ENCODE peak calls at places on chromosomes 13 and 19, in four cellular contexts. One of them, this sample, is unnamed. For H3K4me1, the result is how much of the 10 kb centered on the place peaks cover.

GRCh38 chr19:40225440-40226305 is 816 bp downstream of the CCNP start:
- DNase-seq in OCI-LY7: no peak
- DNase-seq in left ventricle myocardium inferior: no peak
- DNase-seq in fibroblast of lung: no peak
- DNase-seq in this sample: no peak

GRCh38 chr13:96460571-96460970 is 370.7 kb downstream of the HS6ST3 start:
- DNase-seq in OCI-LY7: no peak
- DNase-seq in left ventricle myocardium inferior: no peak
- DNase-seq in fibroblast of lung: no peak
- DNase-seq in this sample: no peak

GRCh38 chr19:4164262-4164661 is 10.8 kb downstream of the CREB3L3 start:
- DNase-seq in OCI-LY7: no peak
- DNase-seq in left ventricle myocardium inferior: no peak
- DNase-seq in fibroblast of lung: no peak
- DNase-seq in this sample: no peak

GRCh38 chr19:11456659-11457058 is 21.2 kb downstream of the PRKCSH start:
- DNase-seq in OCI-LY7: no peak
- DNase-seq in left ventricle myocardium inferior: no peak
- DNase-seq in fibroblast of lung: no peak
- DNase-seq in this sample: no peak

GRCh38 chr19:16804176-16804575 is 25.0 kb upstream of the SIN3B start:
- DNase-seq in OCI-LY7: no peak
- DNase-seq in left ventricle myocardium inferior: no peak
- DNase-seq in fibroblast of lung: no peak
- DNase-seq in this sample: no peak

GRCh38 chr19:49851456-49852259 is 699 bp downstream of the PTOV1 start:
- DNase-seq in OCI-LY7: peak
- DNase-seq in left ventricle myocardium inferior: no peak
- DNase-seq in fibroblast of lung: peak
- DNase-seq in this sample: peak

GRCh38 chr19:2722541-2723344 is 1.6 kb upstream of the DIRAS1 start:
- DNase-seq in OCI-LY7: no peak
- DNase-seq in left ventricle myocardium inferior: peak
- DNase-seq in fibroblast of lung: peak
- DNase-seq in this sample: peak

GRCh38 chr13:84917252-84917878 is 881.9 kb downstream of the SLITRK6 start:
- DNase-seq in OCI-LY7: peak
- DNase-seq in left ventricle myocardium inferior: no peak
- DNase-seq in fibroblast of lung: peak
- DNase-seq in this sample: no peak

GRCh38 chr19:49106648-49107135 is 7.5 kb upstream of the LIN7B start:
- DNase-seq in OCI-LY7: peak
- DNase-seq in left ventricle myocardium inferior: peak
- DNase-seq in fibroblast of lung: peak
- DNase-seq in this sample: peak

GRCh38 chr19:1116726-1117581 is 13.2 kb downstream of the GPX4 start:
- DNase-seq in OCI-LY7: no peak
- DNase-seq in left ventricle myocardium inferior: no peak
- DNase-seq in fibroblast of lung: no peak
- DNase-seq in this sample: peak

GRCh38 chr19:39542198-39542597 is 2.2 kb upstream of the EID2 start:
- DNase-seq in OCI-LY7: peak
- DNase-seq in left ventricle myocardium inferior: no peak
- DNase-seq in fibroblast of lung: no peak
- DNase-seq in this sample: no peak

GRCh38 chr13:44932850-44933251 is 56.4 kb downstream of the NUFIP1 start:
- DNase-seq in OCI-LY7: no peak
- DNase-seq in left ventricle myocardium inferior: no peak
- DNase-seq in fibroblast of lung: peak
- DNase-seq in this sample: no peak

GRCh38 chr13:72218966-72219365 is 352.0 kb upstream of the DACH1 start:
- DNase-seq in OCI-LY7: no peak
- DNase-seq in left ventricle myocardium inferior: no peak
- DNase-seq in fibroblast of lung: no peak
- DNase-seq in this sample: no peak

GRCh38 chr13:104773775-104774174 is 1707.6 kb upstream of the SLC10A2 start:
- DNase-seq in OCI-LY7: peak
- DNase-seq in left ventricle myocardium inferior: no peak
- DNase-seq in fibroblast of lung: peak
- DNase-seq in this sample: no peak

GRCh38 chr19:52963229-52963760 is 614 bp upstream of the ZNF816 start:
- DNase-seq in OCI-LY7: no peak
- DNase-seq in left ventricle myocardium inferior: peak
- DNase-seq in fibroblast of lung: no peak
- DNase-seq in this sample: peak

GRCh38 chr13:82833928-82834327 is 1048.3 kb downstream of the SLITRK1 start:
- DNase-seq in OCI-LY7: no peak
- DNase-seq in left ventricle myocardium inferior: no peak
- DNase-seq in fibroblast of lung: peak
- DNase-seq in this sample: no peak

GRCh38 chr13:19155321-19155861 is 26.2 kb downstream of the TUBA3C start:
- DNase-seq in OCI-LY7: no peak
- DNase-seq in left ventricle myocardium inferior: no peak
- DNase-seq in fibroblast of lung: no peak
- DNase-seq in this sample: no peak

GRCh38 chr19:19538767-19539166 is 702 bp downstream of the CILP2 start:
- DNase-seq in OCI-LY7: no peak
- DNase-seq in left ventricle myocardium inferior: no peak
- DNase-seq in fibroblast of lung: no peak
- DNase-seq in this sample: no peak

GRCh38 chr13:113777311-113778260 is 18.6 kb downstream of the TMEM255B start:
- DNase-seq in OCI-LY7: no peak
- DNase-seq in left ventricle myocardium inferior: no peak
- DNase-seq in fibroblast of lung: peak
- DNase-seq in this sample: no peak

GRCh38 chr13:112072531-112073244 is 5.7 kb downstream of the SOX1 start:
- DNase-seq in OCI-LY7: no peak
- DNase-seq in left ventricle myocardium inferior: no peak
- DNase-seq in fibroblast of lung: peak
- DNase-seq in this sample: peak

GRCh38 chr13:39317284-39317683 is 279.0 kb downstream of the NHLRC3 start:
- DNase-seq in OCI-LY7: no peak
- DNase-seq in left ventricle myocardium inferior: peak
- DNase-seq in fibroblast of lung: peak
- DNase-seq in this sample: no peak

GRCh38 chr19:38653028-38653571 is 5.7 kb downstream of the ACTN4 start:
- DNase-seq in OCI-LY7: no peak
- DNase-seq in left ventricle myocardium inferior: no peak
- DNase-seq in fibroblast of lung: peak
- DNase-seq in this sample: no peak

GRCh38 chr13:77555246-77555645 is 19.7 kb downstream of the SCEL start:
- DNase-seq in OCI-LY7: no peak
- DNase-seq in left ventricle myocardium inferior: no peak
- DNase-seq in fibroblast of lung: no peak
- DNase-seq in this sample: no peak

GRCh38 chr19:29524912-29525870 is 603 bp upstream of the VSTM2B start:
- DNase-seq in OCI-LY7: no peak
- DNase-seq in left ventricle myocardium inferior: peak
- DNase-seq in fibroblast of lung: no peak
- DNase-seq in this sample: no peak

GRCh38 chr19:19159534-19159933 is 10.5 kb downstream of the MEF2B start:
- DNase-seq in OCI-LY7: no peak
- DNase-seq in left ventricle myocardium inferior: no peak
- DNase-seq in fibroblast of lung: no peak
- DNase-seq in this sample: no peak

GRCh38 chr19:12838182-12838890 is at the start of gene MAST1:
- DNase-seq in OCI-LY7: peak
- DNase-seq in left ventricle myocardium inferior: no peak
- DNase-seq in fibroblast of lung: no peak
- DNase-seq in this sample: no peak

GRCh38 chr19:4121815-4122214 is 2.1 kb downstream of the MAP2K2 start:
- DNase-seq in OCI-LY7: no peak
- DNase-seq in left ventricle myocardium inferior: no peak
- DNase-seq in fibroblast of lung: no peak
- DNase-seq in this sample: no peak

GRCh38 chr19:3606174-3606689 is 443 bp downstream of the TBXA2R start:
- DNase-seq in OCI-LY7: no peak
- DNase-seq in left ventricle myocardium inferior: no peak
- DNase-seq in fibroblast of lung: no peak
- DNase-seq in this sample: peak

GRCh38 chr19:49338691-49339363 is 3.6 kb downstream of the CD37 start:
- DNase-seq in OCI-LY7: peak
- DNase-seq in left ventricle myocardium inferior: peak
- DNase-seq in fibroblast of lung: peak
- DNase-seq in this sample: peak

GRCh38 chr13:45779901-45780300 is 71.7 kb downstream of the SIAH3 start:
- DNase-seq in OCI-LY7: no peak
- DNase-seq in left ventricle myocardium inferior: no peak
- DNase-seq in fibroblast of lung: no peak
- DNase-seq in this sample: no peak

GRCh38 chr19:55443045-55443823 is at the start of gene SHISA7:
- DNase-seq in OCI-LY7: no peak
- DNase-seq in left ventricle myocardium inferior: no peak
- DNase-seq in fibroblast of lung: no peak
- DNase-seq in this sample: no peak

GRCh38 chr13:98986226-98986846 is 8.5 kb upstream of the DOCK9 start:
- DNase-seq in OCI-LY7: no peak
- DNase-seq in left ventricle myocardium inferior: no peak
- DNase-seq in fibroblast of lung: no peak
- DNase-seq in this sample: no peak

GRCh38 chr19:48368942-48369341 is 4.8 kb downstream of the SYNGR4 start:
- DNase-seq in OCI-LY7: no peak
- DNase-seq in left ventricle myocardium inferior: no peak
- DNase-seq in fibroblast of lung: no peak
- DNase-seq in this sample: no peak

GRCh38 chr13:73158851-73159250 is 100.0 kb downstream of the KLF5 start:
- DNase-seq in OCI-LY7: no peak
- DNase-seq in left ventricle myocardium inferior: no peak
- DNase-seq in fibroblast of lung: peak
- DNase-seq in this sample: no peak

GRCh38 chr13:81676008-81676407 is 1335.1 kb upstream of the SPRY2 start:
- DNase-seq in OCI-LY7: no peak
- DNase-seq in left ventricle myocardium inferior: no peak
- DNase-seq in fibroblast of lung: no peak
- DNase-seq in this sample: no peak
- H3K4me1 ChIP-seq in OCI-LY7: under half
- H3K4me1 ChIP-seq in left ventricle myocardium inferior: under half
- H3K4me1 ChIP-seq in fibroblast of lung: under half
- H3K4me1 ChIP-seq in this sample: under half

DNA sequence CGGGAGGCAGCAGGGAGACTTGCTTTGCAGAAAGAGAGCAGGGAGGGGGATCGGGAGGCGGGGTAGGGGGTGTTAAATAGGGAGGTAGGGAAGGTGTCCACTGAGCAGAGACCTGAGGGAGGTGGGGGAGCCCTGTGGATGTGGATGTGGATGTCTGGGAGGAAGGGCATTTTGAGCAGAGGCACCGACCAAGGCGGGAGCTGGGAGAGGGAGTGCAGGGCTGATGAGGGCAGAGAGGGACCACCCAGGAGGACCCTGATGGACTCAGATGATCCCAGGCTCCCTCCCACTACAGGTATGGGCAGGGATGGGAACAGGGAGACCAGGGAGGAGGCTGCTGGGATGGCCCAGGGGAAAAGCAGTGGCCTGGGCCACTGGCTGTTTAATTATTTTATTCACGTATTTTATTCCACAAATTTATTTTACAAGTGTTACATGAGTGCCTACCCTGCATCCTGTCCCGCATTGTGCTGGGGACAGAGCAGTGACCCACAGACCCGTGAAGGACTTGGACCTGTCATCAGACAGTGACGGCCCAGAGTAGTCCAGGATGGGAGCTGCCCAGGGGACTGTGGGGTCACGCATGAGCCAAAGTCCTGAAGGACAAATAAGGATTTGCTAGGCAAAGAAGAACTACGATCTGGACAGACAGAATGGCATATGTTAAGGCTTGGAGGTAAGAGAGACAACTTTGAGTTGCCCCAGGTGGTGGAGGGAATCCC is 5.3 kb downstream of the GRAMD1A start:
- DNase-seq in OCI-LY7: no peak
- DNase-seq in left ventricle myocardium inferior: no peak
- DNase-seq in fibroblast of lung: no peak
- DNase-seq in this sample: no peak
- H3K4me1 ChIP-seq in OCI-LY7: under half
- H3K4me1 ChIP-seq in left ventricle myocardium inferior: half or more
- H3K4me1 ChIP-seq in fibroblast of lung: under half
- H3K4me1 ChIP-seq in this sample: half or more

GRCh38 chr19:7393934-7394508 is 45.3 kb downstream of the ARHGEF18 start:
- DNase-seq in OCI-LY7: no peak
- DNase-seq in left ventricle myocardium inferior: no peak
- DNase-seq in fibroblast of lung: no peak
- DNase-seq in this sample: no peak
- H3K4me1 ChIP-seq in OCI-LY7: under half
- H3K4me1 ChIP-seq in left ventricle myocardium inferior: under half
- H3K4me1 ChIP-seq in fibroblast of lung: under half
- H3K4me1 ChIP-seq in this sample: under half

DNA sequence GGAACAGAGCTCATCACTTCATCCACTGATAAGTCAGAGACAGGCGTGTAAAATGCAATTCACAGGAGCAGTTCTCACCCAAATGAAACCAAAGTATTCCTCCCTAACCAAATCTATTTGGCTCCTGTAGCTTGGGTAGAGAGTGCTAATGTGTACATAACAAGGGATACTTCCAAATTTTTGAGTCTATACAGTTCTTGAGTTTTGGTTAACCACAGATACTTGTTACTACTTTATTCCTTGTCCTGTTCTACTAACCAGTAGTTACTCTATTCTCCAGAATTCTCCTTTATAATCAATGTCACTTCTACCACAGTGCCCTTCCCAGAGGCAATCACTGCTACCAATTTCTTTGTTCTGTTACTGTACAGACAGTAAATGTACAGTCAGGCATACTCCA is 57.3 kb downstream of the ELF1 start:
- DNase-seq in OCI-LY7: no peak
- DNase-seq in left ventricle myocardium inferior: no peak
- DNase-seq in fibroblast of lung: no peak
- DNase-seq in this sample: no peak
- H3K4me1 ChIP-seq in OCI-LY7: half or more
- H3K4me1 ChIP-seq in left ventricle myocardium inferior: half or more
- H3K4me1 ChIP-seq in fibroblast of lung: under half
- H3K4me1 ChIP-seq in this sample: under half

GRCh38 chr13:26988059-26988769 is 183.4 kb downstream of the USP12 start:
- DNase-seq in OCI-LY7: no peak
- DNase-seq in left ventricle myocardium inferior: no peak
- DNase-seq in fibroblast of lung: no peak
- DNase-seq in this sample: no peak

GRCh38 chr13:26987614-26988013 is 184.0 kb downstream of the USP12 start:
- DNase-seq in OCI-LY7: no peak
- DNase-seq in left ventricle myocardium inferior: no peak
- DNase-seq in fibroblast of lung: no peak
- DNase-seq in this sample: no peak

GRCh38 chr13:26983533-26984315 is 187.9 kb downstream of the USP12 start:
- DNase-seq in OCI-LY7: no peak
- DNase-seq in left ventricle myocardium inferior: no peak
- DNase-seq in fibroblast of lung: peak
- DNase-seq in this sample: no peak

GRCh38 chr13:26984337-26984736 is 187.3 kb downstream of the USP12 start:
- DNase-seq in OCI-LY7: no peak
- DNase-seq in left ventricle myocardium inferior: no peak
- DNase-seq in fibroblast of lung: no peak
- DNase-seq in this sample: no peak

GRCh38 chr13:26985285-26985878 is 186.2 kb downstream of the USP12 start:
- DNase-seq in OCI-LY7: peak
- DNase-seq in left ventricle myocardium inferior: no peak
- DNase-seq in fibroblast of lung: peak
- DNase-seq in this sample: no peak
- H3K4me1 ChIP-seq in OCI-LY7: under half
- H3K4me1 ChIP-seq in left ventricle myocardium inferior: under half
- H3K4me1 ChIP-seq in fibroblast of lung: under half
- H3K4me1 ChIP-seq in this sample: under half

This sample was measured in left lung.